ENCODE peak calls at places on chromosomes 13 and 19, in seven cellular contexts. C, U, B, A, H, Z and I are unnamed samples.

GRCh38 chr13:89066868-89067466 is 1395.8 kb downstream of the SLITRK5 start:
- DNase-seq in C (peak; percentile 44), U (peak; percentile 4), B (peak; percentile 19), A (no peak), H (peak; percentile 38), Z (no peak), I (peak; percentile 76)

GRCh38 chr19:33438016-33438671 is 64.6 kb downstream of the CEBPG start:
- DNase-seq in C (no peak), U (no peak), B (peak; percentile 89), A (no peak), H (no peak), Z (no peak), I (no peak)

GRCh38 chr13:107205318-107206112 is 637.6 kb upstream of the ARGLU1 start:
- DNase-seq in C (peak; percentile 31), U (peak; percentile 49), B (peak; percentile 71), A (peak; percentile 10), H (no peak), Z (no peak), I (peak; percentile 34)

GRCh38 chr19:15035795-15036311 is 13.4 kb upstream of the CASP14 start:
- DNase-seq in C (no peak), U (no peak), B (no peak), A (no peak), H (no peak), Z (no peak), I (no peak)

GRCh38 chr13:96104516-96104915 is 14.6 kb downstream of the HS6ST3 start:
- DNase-seq in C (no peak), U (no peak), B (no peak), A (no peak), H (no peak), Z (no peak), I (peak; percentile 15)

GRCh38 chr19:58033741-58034475 is at the start of gene ZSCAN1:
- DNase-seq in C (no peak), U (no peak), B (peak; percentile 92), A (peak; percentile 70), H (no peak), Z (no peak), I (peak; percentile 83)

GRCh38 chr19:27794444-27795042 is 1418.4 kb downstream of the UQCRFS1 start:
- DNase-seq in C (peak; percentile 16), U (peak; percentile 45), B (no peak), A (no peak), H (no peak), Z (no peak), I (no peak)

GRCh38 chr19:46068345-46069258 is 27.8 kb upstream of the IGFL4 start:
- DNase-seq in C (peak; percentile 92), U (no peak), B (no peak), A (no peak), H (peak; percentile 89), Z (no peak), I (no peak)

GRCh38 chr19:54137913-54138776 is 583 bp downstream of the CNOT3 start:
- DNase-seq in C (no peak), U (peak; percentile 26), B (peak; percentile 75), A (no peak), H (no peak), Z (no peak), I (no peak)

GRCh38 chr13:64684108-64684507 is 2546.0 kb downstream of the PCDH9 start:
- DNase-seq in C (no peak), U (no peak), B (no peak), A (no peak), H (no peak), Z (no peak), I (no peak)

GRCh38 chr13:64684685-64685431 is 2545.3 kb downstream of the PCDH9 start:
- DNase-seq in C (no peak), U (no peak), B (no peak), A (peak; percentile 58), H (no peak), Z (no peak), I (no peak)

GRCh38 chr13:64688893-64689677 is 2541.1 kb downstream of the PCDH9 start:
- DNase-seq in C (no peak), U (no peak), B (no peak), A (no peak), H (no peak), Z (no peak), I (no peak)
- TF ChIP-seq JUND in C (no peak), U (no peak), B (no peak), A (no peak), H (no peak), Z (no peak), I (no peak)

DNA sequence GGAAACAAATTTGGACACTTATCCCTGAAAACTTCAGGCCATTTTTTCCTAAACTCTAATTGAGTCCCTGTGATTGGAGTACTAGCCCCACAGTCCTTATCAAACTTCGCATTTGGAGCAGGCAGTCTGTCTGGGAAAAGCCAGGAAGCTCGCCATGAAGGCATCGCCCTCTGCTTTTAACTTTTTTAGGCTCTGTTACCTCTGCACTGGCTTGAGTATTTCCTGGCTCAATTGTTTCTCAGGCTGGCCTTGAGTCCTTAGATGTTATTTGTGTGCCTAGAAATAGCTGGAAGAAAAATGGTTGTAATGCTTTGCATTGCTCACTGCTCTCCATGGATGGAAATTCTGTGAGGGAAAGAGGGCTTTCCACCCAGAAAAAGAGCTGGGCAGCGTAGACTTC is 24.2 kb downstream of the ACTN4 start:
- DNase-seq in C (no peak), U (no peak), B (no peak), A (no peak), H (no peak), Z (no peak), I (no peak)
- TF ChIP-seq JUND in C (no peak), U (no peak), B (no peak), A (no peak), H (no peak), Z (no peak), I (no peak)

DNA sequence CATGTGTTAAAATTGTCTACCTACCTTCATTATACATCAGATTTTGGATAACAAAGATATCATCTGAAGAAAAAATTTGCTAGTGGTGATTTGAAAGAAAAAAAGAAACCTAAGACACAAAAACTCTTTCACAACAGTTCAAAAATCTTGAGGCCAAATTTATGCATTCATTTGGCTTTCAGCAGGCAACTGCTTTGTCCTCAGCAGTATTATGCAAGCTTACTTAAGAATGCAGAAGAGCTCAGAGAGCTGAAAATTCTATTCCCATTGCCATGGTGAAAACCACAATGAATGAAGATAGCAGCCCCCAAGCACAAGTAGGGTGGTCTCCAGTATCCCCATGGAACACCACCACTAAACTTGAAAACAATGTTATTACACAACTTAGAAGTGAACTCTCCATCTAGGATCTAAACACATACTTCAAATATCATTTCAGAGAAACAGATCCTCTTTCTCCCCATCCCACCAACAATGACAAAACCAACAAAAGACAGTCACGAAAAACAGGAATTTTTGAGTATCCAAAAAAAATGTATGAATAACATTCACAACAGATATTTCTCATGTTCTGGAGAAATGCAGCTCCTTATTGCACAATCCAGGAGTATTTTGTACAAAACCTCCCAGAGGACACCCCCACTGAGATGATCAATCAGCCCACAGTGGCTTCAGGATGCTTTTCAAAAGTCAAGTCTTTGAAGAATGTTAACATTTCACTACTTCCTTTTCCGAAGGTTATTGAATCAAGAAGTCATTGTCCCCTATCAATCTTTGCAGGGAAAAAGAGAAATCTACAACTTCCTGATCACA is 192.7 kb downstream of the LHFPL6 start:
- DNase-seq in C (no peak), U (no peak), B (no peak), A (no peak), H (no peak), Z (no peak), I (no peak)
- TF ChIP-seq JUND in C (no peak), U (no peak), B (no peak), A (no peak), H (no peak), Z (no peak), I (no peak)

GRCh38 chr13:100305398-100305797 is 216.5 kb downstream of the PCCA start:
- DNase-seq in C (no peak), U (no peak), B (no peak), A (no peak), H (no peak), Z (no peak), I (no peak)

GRCh38 chr13:100306042-100306441 is 217.1 kb downstream of the PCCA start:
- DNase-seq in C (no peak), U (no peak), B (no peak), A (no peak), H (no peak), Z (no peak), I (no peak)

GRCh38 chr13:100304241-100304640 is 215.3 kb downstream of the PCCA start:
- DNase-seq in C (no peak), U (no peak), B (no peak), A (no peak), H (no peak), Z (no peak), I (no peak)

GRCh38 chr13:100302391-100302790 is 213.5 kb downstream of the PCCA start:
- DNase-seq in C (no peak), U (no peak), B (no peak), A (no peak), H (no peak), Z (no peak), I (no peak)

DNA sequence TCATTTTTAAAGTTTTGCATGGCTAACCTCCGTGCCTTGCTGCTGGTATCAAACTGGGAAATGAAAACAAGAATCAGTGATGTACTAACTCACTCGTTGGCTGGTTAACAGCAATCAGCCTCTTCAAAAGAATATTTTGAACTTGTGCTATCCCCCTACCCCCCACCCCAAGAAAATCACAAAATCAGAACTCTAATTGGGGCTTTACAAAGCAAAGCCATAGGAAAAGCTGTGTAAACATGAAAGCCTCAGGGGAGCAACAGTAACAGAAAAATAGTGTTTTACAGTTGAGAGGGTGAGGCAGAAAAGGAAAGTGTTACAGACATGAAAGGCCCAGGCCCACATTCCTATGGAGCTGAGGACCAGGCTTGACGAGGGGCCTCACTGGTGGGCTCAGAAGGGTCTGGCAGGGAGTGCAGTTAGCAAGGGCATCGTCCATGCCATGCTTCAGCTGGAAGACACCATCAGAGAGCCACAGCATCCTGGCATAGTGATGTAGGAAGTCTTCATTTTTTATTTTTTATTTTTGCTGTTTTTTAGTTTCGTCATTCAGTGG is 217.6 kb downstream of the PCCA start:
- DNase-seq in C (no peak), U (no peak), B (no peak), A (no peak), H (no peak), Z (no peak), I (no peak)
- TF ChIP-seq JUND in C (no peak), U (no peak), B (no peak), A (no peak), H (no peak), Z (no peak), I (no peak)

GRCh38 chr13:99028890-99029289 is 51.0 kb upstream of the DOCK9 start:
- DNase-seq in C (no peak), U (peak; percentile 60), B (no peak), A (peak; percentile 41), H (no peak), Z (no peak), I (no peak)
- TF ChIP-seq JUND in C (no peak), U (no peak), B (no peak), A (peak; percentile 28), H (no peak), Z (no peak), I (no peak)

GRCh38 chr13:42022796-42023493 is 25.5 kb upstream of the DGKH start:
- DNase-seq in C (no peak), U (no peak), B (no peak), A (no peak), H (no peak), Z (no peak), I (no peak)

GRCh38 chr13:42027286-42027685 is 21.2 kb upstream of the DGKH start:
- DNase-seq in C (no peak), U (no peak), B (no peak), A (no peak), H (no peak), Z (no peak), I (no peak)

GRCh38 chr13:42028113-42028799 is 20.2 kb upstream of the DGKH start:
- DNase-seq in C (peak; percentile 68), U (no peak), B (no peak), A (no peak), H (no peak), Z (no peak), I (peak; percentile 35)
- TF ChIP-seq JUND in C (no peak), U (no peak), B (no peak), A (no peak), H (no peak), Z (no peak), I (no peak)